ENCODE peak calls at places on chromosome 5, in eight cellular contexts. K is right lobe of liver; T is HCT116; W is left ventricle myocardium inferior; L is CD4-positive, CD25-positive, alpha-beta regulatory T cell; S is adrenal gland; R is aorta; B is fibroblast of lung. D is an unnamed sample. For H3K27me3, the result is how much of the 10 kb centered on the place peaks cover.

GRCh38 chr5:140244525-140245025 is 58.3 kb downstream of the PFDN1 start:
- DNase-seq in K (peak), T (no peak), W (peak), L (peak), S (peak), R (peak), B (peak), D (peak)

GRCh38 chr5:112237456-112237855 is 181.6 kb downstream of the EPB41L4A start:
- DNase-seq in K (no peak), T (no peak), W (no peak), L (no peak), S (no peak), R (no peak), B (no peak), D (no peak)

GRCh38 chr5:53355930-53356329 is 124.5 kb upstream of the FST start:
- DNase-seq in K (no peak), T (no peak), W (no peak), L (no peak), S (no peak), R (no peak), B (no peak), D (no peak)

GRCh38 chr5:142015781-142016533 is 3.1 kb upstream of the GNPDA1 start:
- DNase-seq in K (no peak), T (no peak), W (no peak), L (no peak), S (peak), R (no peak), B (no peak), D (peak)

GRCh38 chr5:9059920-9060691 is 485.8 kb downstream of the SEMA5A start:
- DNase-seq in K (no peak), T (no peak), W (peak), L (no peak), S (peak), R (peak), B (peak), D (no peak)

GRCh38 chr5:128284236-128284635 is 200.7 kb downstream of the SLC12A2 start:
- DNase-seq in K (no peak), T (no peak), W (no peak), L (no peak), S (no peak), R (no peak), B (no peak), D (no peak)

GRCh38 chr5:144028058-144028457 is 142.4 kb downstream of the YIPF5 start:
- DNase-seq in K (no peak), T (no peak), W (no peak), L (no peak), S (no peak), R (no peak), B (peak), D (no peak)

GRCh38 chr5:154745349-154745748 is 9.8 kb upstream of the LARP1 start:
- DNase-seq in K (no peak), T (no peak), W (no peak), L (no peak), S (no peak), R (no peak), B (no peak), D (no peak)

GRCh38 chr5:41747291-41747690 is 122.9 kb downstream of the OXCT1 start:
- DNase-seq in K (no peak), T (no peak), W (no peak), L (no peak), S (peak), R (no peak), B (peak), D (no peak)

GRCh38 chr5:56094579-56095361 is 100.0 kb upstream of the IL6ST start:
- DNase-seq in K (no peak), T (no peak), W (no peak), L (no peak), S (no peak), R (no peak), B (no peak), D (no peak)

GRCh38 chr5:140481758-140482157 is 65.7 kb upstream of the EIF4EBP3 start:
- DNase-seq in K (no peak), T (no peak), W (no peak), L (no peak), S (no peak), R (no peak), B (peak), D (no peak)

GRCh38 chr5:16568875-16569580 is 47.8 kb downstream of the RETREG1 start:
- DNase-seq in K (no peak), T (no peak), W (no peak), L (no peak), S (no peak), R (no peak), B (peak), D (no peak)

GRCh38 chr5:143449772-143450171 is 46.3 kb upstream of the NR3C1 start:
- DNase-seq in K (no peak), T (no peak), W (no peak), L (no peak), S (no peak), R (no peak), B (no peak), D (no peak)

GRCh38 chr5:150328458-150328857 is 25.8 kb upstream of the ARSI start:
- DNase-seq in K (no peak), T (no peak), W (no peak), L (no peak), S (no peak), R (no peak), B (no peak), D (no peak)

GRCh38 chr5:59709346-59709821 is 184.1 kb downstream of the PDE4D start:
- DNase-seq in K (no peak), T (no peak), W (no peak), L (no peak), S (no peak), R (no peak), B (no peak), D (no peak)

GRCh38 chr5:129460121-129460950 is at the start of gene ADAMTS19:
- DNase-seq in K (no peak), T (no peak), W (peak), L (no peak), S (no peak), R (no peak), B (peak), D (peak)

GRCh38 chr5:159650803-159651202 is 265.5 kb upstream of the ADRA1B start:
- DNase-seq in K (no peak), T (no peak), W (no peak), L (no peak), S (no peak), R (no peak), B (no peak), D (no peak)

GRCh38 chr5:135310328-135310989 is 88.6 kb downstream of the MACROH2A1 start:
- DNase-seq in K (peak), T (no peak), W (no peak), L (no peak), S (no peak), R (no peak), B (peak), D (no peak)

GRCh38 chr5:157608972-157609565 is 33.5 kb upstream of the ADAM19 start:
- DNase-seq in K (no peak), T (no peak), W (no peak), L (no peak), S (no peak), R (no peak), B (no peak), D (no peak)

GRCh38 chr5:157610990-157611389 is 35.4 kb upstream of the ADAM19 start:
- DNase-seq in K (no peak), T (no peak), W (no peak), L (no peak), S (no peak), R (no peak), B (no peak), D (no peak)

GRCh38 chr5:157603333-157604190 is 28.0 kb upstream of the ADAM19 start:
- DNase-seq in K (no peak), T (peak), W (no peak), L (peak), S (no peak), R (no peak), B (peak), D (no peak)

GRCh38 chr5:157606046-157606445 is 30.5 kb upstream of the ADAM19 start:
- DNase-seq in K (no peak), T (no peak), W (no peak), L (no peak), S (no peak), R (no peak), B (no peak), D (no peak)

DNA sequence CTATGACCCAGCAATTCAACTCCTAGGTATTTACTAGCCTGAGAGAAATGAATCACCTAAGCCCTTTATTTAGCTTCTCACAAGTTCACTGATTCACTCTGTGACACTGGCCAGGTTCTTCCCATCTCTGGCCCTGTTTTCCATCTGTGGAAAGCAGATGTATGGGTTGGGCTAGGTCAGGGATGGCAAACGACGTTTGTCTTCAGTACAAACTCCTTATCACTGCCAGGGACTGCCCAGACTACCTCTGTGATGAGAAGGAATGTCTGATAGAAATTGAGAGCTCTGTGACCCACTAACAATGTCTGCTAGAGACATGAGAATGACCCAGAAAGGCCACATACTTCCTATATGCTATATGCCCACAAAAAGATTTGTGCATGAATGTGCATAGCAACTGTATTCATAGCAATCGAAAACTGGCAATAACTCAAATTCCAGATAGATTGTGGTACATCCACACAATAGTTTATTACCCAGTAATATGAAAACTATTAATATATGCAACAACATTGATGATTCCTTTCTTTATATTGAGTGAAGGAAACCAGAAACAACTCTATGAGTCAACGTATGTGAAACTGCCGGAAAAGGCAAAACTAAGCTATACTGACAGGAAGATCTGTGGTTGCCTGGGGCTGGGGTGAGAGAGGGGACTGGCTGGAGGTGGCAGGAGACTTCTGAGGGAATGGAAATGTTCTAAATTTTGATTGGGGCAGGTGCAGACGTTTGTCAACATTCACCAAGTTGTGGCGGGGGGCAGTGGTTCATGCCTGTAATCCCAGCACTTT is 32.0 kb upstream of the ADAM19 start:
- DNase-seq in K (no peak), T (peak), W (no peak), L (peak), S (no peak), R (no peak), B (no peak), D (no peak)
- H3K27ac ChIP-seq in K (no peak), T (peak), W (no peak), L (peak), S (no peak), R (no peak), B (no peak), D (no peak)

DNA sequence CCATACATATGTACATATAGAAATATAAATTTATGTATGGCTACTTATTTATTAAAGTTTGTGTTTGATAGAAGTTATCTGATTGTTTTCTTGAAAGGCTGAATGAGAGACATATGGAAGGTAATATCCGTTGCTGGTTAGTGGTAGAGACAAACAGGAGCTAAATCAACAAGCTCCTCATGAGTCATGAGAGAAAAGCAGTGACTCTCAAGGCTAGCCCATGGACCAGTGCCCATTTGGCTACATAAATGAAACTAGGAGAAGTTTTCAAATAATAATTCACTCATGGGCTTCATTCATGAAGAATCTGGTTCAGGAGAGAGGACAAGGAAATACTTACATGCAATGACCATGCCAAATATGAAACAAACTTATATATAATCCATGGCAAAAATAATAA is 504.5 kb upstream of the ITGA1 start:
- DNase-seq in K (no peak), T (no peak), W (no peak), L (no peak), S (peak), R (no peak), B (no peak), D (no peak)
- H3K27me3 ChIP-seq in K (under half), T (under half), W (under half), L (under half), S (under half), R (under half), B (under half), D (under half)

DNA sequence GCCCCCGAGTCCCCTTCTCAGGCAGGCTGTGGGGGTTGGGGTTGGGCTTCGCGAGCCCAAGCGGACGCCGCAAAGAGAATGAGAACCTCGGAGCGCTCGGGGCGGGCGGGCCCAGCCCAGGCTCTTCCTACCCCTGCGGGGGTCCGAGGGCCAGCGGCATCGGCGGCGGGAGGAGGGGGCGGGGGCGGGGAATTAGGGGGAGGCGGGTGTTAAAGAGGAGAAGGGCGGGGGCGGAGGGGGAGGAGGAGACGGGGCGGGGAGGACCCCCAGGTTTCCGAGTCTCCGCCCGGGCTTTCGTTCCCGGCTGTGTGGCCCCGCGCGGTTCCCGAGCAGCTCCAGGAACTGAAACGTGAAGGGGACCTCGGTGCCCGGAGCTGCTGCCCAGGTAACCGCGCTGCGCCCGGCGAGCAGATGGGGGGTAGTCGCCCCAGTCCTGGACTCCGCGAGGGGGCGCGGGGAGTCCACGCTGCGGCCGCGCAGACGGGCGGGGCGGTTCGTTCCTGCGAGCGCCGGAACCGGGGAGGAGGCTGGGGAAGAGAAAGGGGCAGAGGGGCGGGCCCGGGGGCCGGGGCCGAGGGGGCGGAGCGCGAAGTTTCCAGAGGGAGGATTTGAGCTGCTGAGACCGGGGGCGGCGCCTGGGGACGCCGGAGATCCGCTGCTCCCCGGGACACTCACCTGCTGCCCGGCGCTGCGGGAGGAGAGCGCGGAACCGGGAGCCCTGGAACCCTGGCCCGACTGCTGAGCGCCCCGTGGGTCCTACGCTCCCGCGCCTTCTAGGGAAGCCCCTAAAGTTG is 38.4 kb upstream of the PLEKHG4B start:
- DNase-seq in K (no peak), T (no peak), W (no peak), L (no peak), S (peak), R (no peak), B (no peak), D (no peak)
- H3K27ac ChIP-seq in K (no peak), T (no peak), W (no peak), L (no peak), S (no peak), R (no peak), B (no peak), D (no peak)

DNA sequence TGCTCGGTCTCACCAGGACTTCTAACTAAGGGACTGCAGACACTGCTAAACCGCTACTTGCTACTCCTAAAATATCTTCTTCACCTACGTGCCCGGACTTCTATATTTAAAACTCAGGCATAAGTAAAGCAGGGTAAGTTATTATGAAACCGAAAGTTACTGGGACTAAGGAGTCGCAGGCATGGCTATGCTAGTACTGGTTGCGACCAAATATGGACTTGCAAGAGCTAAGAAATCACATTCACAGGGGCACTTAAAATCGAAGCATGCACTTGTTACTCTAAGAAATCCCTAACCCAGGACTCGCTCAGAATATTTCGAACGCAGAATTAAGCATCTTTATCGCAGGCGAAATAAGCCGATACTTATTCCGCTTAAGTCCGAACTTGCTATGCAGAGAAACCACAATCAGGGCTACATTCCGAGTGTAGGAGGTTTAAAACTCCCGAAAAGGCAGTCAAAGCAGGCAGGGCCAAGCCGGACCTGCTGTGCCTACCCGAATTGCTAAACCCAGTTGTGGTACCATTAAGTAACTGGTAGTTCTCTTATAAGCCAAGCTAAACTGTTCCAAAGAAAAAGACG is 2.1 kb downstream of the ANXA2R start:
- DNase-seq in K (no peak), T (no peak), W (no peak), L (peak), S (no peak), R (no peak), B (peak), D (peak)
- H3K27me3 ChIP-seq in K (under half), T (under half), W (half or more), L (under half), S (under half), R (under half), B (under half), D (under half)